ENCODE peak calls at places on chromosomes 2 and 18, in seven cellular contexts. M is epithelial cell of prostate; G is CD8-positive, alpha-beta memory T cell; Q is activated naive CD4-positive, alpha-beta T cell treated with anti-CD3 and anti-CD28 coated beads, Interleukin-2, amount 10 ng/mL, durations not matched to agents 7 days and 5 days; U is DMS79 treated with DMSO at 0.1 percent for 48 hours; A is amniotic epithelial cell; Y is stromal cell of bone marrow. V is an unnamed sample.

GRCh38 chr2:51290725-51291124 is 258.8 kb upstream of the NRXN1 start:
- DNase-seq in M (no peak), G (no peak), Q (no peak), U (no peak), A (peak), Y (peak), V (no peak)

GRCh38 chr2:238501311-238501710 is 74.6 kb downstream of the ASB1 start:
- DNase-seq in M (no peak), G (no peak), Q (no peak), U (no peak), A (no peak), Y (no peak), V (no peak)

GRCh38 chr18:58161659-58162058 is 117.6 kb downstream of the NEDD4L start:
- DNase-seq in M (no peak), G (no peak), Q (no peak), U (no peak), A (peak), Y (no peak), V (no peak)

GRCh38 chr18:8478166-8478967 is 130.9 kb upstream of the RAB12 start:
- DNase-seq in M (no peak), G (peak), Q (peak), U (no peak), A (peak), Y (peak), V (peak)

GRCh38 chr2:27860111-27860510 is 30.1 kb downstream of the RBKS start:
- DNase-seq in M (no peak), G (no peak), Q (no peak), U (no peak), A (peak), Y (peak), V (peak)

GRCh38 chr2:72788756-72789155 is 37.1 kb downstream of the EXOC6B start:
- DNase-seq in M (no peak), G (no peak), Q (no peak), U (no peak), A (peak), Y (peak), V (peak)

GRCh38 chr18:62288669-62289016 is 36.5 kb upstream of the TNFRSF11A start:
- DNase-seq in M (no peak), G (no peak), Q (no peak), U (no peak), A (no peak), Y (no peak), V (no peak)

GRCh38 chr18:11728247-11728646 is 39.2 kb downstream of the GNAL start:
- DNase-seq in M (no peak), G (no peak), Q (no peak), U (no peak), A (peak), Y (no peak), V (no peak)

GRCh38 chr2:135140606-135141005 is 88.5 kb downstream of the RAB3GAP1 start:
- DNase-seq in M (no peak), G (no peak), Q (no peak), U (no peak), A (no peak), Y (no peak), V (no peak)

GRCh38 chr18:37309059-37309458 is 256.5 kb downstream of the CELF4 start:
- DNase-seq in M (no peak), G (no peak), Q (no peak), U (no peak), A (no peak), Y (no peak), V (no peak)